ENCODE peak calls at places on chromosomes 12 and 14, in ten cellular contexts. N, X, Q, J, P, D, O, K, W and H are unnamed samples.

GRCh38 chr12:110370732-110371141 is 32.8 kb downstream of the ANAPC7 start:
- DNase-seq in D (no peak), O (peak; percentile 75), J (no peak), P (no peak), N (no peak), Q (no peak), K (no peak), X (no peak), W (no peak), H (no peak)

GRCh38 chr14:63248211-63248610 is 44.0 kb downstream of the RHOJ start:
- DNase-seq in J (no peak), K (no peak), W (no peak), P (no peak), O (no peak), Q (no peak), D (no peak), N (peak; percentile 86), X (peak; percentile 68), H (no peak)

GRCh38 chr12:98399532-98399931 is 115.9 kb upstream of the TMPO start:
- DNase-seq in D (no peak), P (no peak), Q (peak; percentile 59), W (peak; percentile 64), J (peak; percentile 63), O (peak; percentile 45), K (peak; percentile 82), X (peak; percentile 78), N (peak; percentile 87), H (no peak)

GRCh38 chr12:49367381-49368239 is at the start of gene SPATS2:
- DNase-seq in W (no peak), J (peak; percentile 97), O (no peak), N (peak; percentile 25), D (peak; percentile 95), K (no peak), X (no peak), Q (no peak), P (no peak), H (peak; percentile 92)

GRCh38 chr12:19546027-19546426 is 106.7 kb downstream of the AEBP2 start:
- DNase-seq in W (no peak), D (peak; percentile 20), X (no peak), P (no peak), J (no peak), Q (no peak), K (no peak), O (no peak), N (peak; percentile 29), H (peak; percentile 73)

GRCh38 chr14:65412881-65413738 is 580 bp downstream of the FUT8 start:
- DNase-seq in N (peak; percentile 76), P (peak; percentile 74), W (peak; percentile 48), Q (peak; percentile 75), K (no peak), J (peak; percentile 61), X (peak; percentile 73), O (peak; percentile 86), D (peak; percentile 13), H (peak; percentile 56)

GRCh38 chr14:52553002-52553670 is 500 bp downstream of the GPR137C start:
- DNase-seq in P (peak; percentile 39), K (no peak), O (peak; percentile 62), W (peak; percentile 28), N (peak; percentile 16), D (peak; percentile 29), X (no peak), J (peak; percentile 67), Q (peak; percentile 81), H (peak; percentile 71)

GRCh38 chr14:67260965-67261364 is 19.7 kb downstream of the PALS1 start:
- DNase-seq in Q (no peak), X (no peak), J (no peak), W (no peak), D (no peak), K (no peak), O (no peak), N (no peak), P (no peak), H (no peak)

GRCh38 chr12:45348986-45349385 is 133.1 kb downstream of the ANO6 start:
- DNase-seq in D (no peak), K (no peak), N (no peak), O (no peak), W (no peak), P (no peak), Q (no peak), J (no peak), X (no peak), H (no peak)

GRCh38 chr12:102120886-102121285 is 903 bp downstream of the PARPBP start:
- DNase-seq in K (peak; percentile 3), O (peak; percentile 51), D (no peak), P (no peak), W (peak; percentile 57), N (peak; percentile 18), J (no peak), X (peak; percentile 29), Q (peak; percentile 29), H (no peak)

GRCh38 chr14:89289477-89289876 is 127.6 kb downstream of the FOXN3 start:
- DNase-seq in P (no peak), X (no peak), Q (no peak), D (no peak), K (no peak), W (no peak), J (no peak), O (no peak), N (no peak), H (no peak)

GRCh38 chr14:69683971-69684370 is 72.6 kb downstream of the SUSD6 start:
- DNase-seq in P (no peak), X (no peak), W (no peak), J (no peak), N (no peak), O (no peak), Q (no peak), D (no peak), K (no peak), H (no peak)

GRCh38 chr12:107760207-107760816 is 625 bp downstream of the PRDM4 start:
- DNase-seq in O (peak; percentile 55), W (peak; percentile 33), X (peak; percentile 12), K (no peak), J (peak; percentile 69), P (no peak), D (peak; percentile 31), N (peak; percentile 16), Q (peak; percentile 50), H (peak; percentile 34)

GRCh38 chr12:55612646-55613045 is 24.0 kb upstream of the OR10P1 start:
- DNase-seq in X (no peak), O (no peak), J (no peak), N (no peak), D (no peak), Q (no peak), W (no peak), K (no peak), P (no peak), H (no peak)

GRCh38 chr12:96907681-96908163 is 665 bp downstream of the NEDD1 start:
- DNase-seq in X (peak; percentile 25), N (peak; percentile 39), J (no peak), D (no peak), Q (peak; percentile 63), W (no peak), P (no peak), K (no peak), O (peak; percentile 42), H (no peak)

GRCh38 chr14:68816183-68816942 is 23.5 kb upstream of the ZFP36L1 start:
- DNase-seq in P (peak; percentile 91), D (peak; percentile 91), W (peak; percentile 92), J (peak; percentile 96), Q (peak; percentile 95), N (peak; percentile 88), X (peak; percentile 86), O (peak; percentile 95), K (no peak), H (peak; percentile 89)

GRCh38 chr12:94710933-94711332 is 60.6 kb upstream of the TMCC3 start:
- DNase-seq in J (no peak), X (peak; percentile 4), D (no peak), P (no peak), Q (peak; percentile 37), K (peak; percentile 43), O (peak; percentile 75), N (peak; percentile 4), W (peak; percentile 33), H (no peak)

DNA sequence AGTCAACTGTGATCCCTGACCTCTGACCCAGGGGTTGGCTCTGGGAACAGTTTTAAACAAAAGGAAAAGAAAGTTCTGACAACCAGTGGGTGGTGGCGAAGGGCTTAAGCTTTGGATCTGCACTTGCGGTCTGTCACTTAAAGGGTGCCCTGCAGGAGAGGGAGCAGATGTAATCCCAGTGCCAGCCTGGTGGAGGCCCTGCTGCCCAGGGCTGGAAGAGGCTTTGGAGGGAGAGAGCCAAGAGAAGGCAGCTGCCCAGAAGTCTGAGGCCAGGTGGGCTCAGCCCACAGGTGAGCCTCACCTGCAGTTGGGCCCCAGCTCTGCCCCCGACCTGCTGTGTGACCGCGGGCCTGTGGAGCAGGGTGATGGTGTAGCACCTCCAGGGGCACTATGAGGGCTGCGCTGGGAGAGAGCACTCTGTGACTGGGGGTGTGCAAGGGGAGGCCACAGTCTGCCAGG is 19.1 kb downstream of the SH2B3 start:
- DNase-seq in O (no peak), Q (peak; percentile 53), W (no peak), D (no peak), P (no peak), K (no peak), X (no peak), J (no peak), N (no peak), H (no peak)
- TF ChIP-seq CTCF in O (peak; percentile 21), Q (peak; percentile 37), W (peak; percentile 36), D (no peak), P (no peak), K (peak; percentile 16), X (peak; percentile 20), J (no peak), N (no peak), H (no peak)

DNA sequence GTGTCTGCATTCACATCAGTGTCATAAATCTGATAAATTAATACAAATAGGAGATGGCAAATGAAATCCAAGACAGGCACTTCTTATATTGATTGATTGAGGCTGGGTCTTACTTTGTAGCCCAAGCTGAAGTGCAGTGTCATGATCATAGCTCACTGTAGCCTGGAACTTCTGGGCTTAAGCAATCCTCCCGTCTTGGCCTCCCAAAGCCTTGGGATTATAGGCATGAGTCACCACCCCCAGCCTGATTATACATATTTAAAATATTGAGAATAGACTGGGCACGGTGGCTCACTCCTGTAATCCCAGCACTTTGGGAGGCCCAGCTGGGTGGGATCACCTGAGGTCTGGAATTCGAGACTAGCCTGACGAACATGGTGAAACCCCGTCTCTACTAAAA is 51.3 kb downstream of the MARK3 start:
- DNase-seq in O (no peak), Q (no peak), N (peak; percentile 20), P (no peak), X (peak; percentile 66), J (no peak), W (peak; percentile 13), K (no peak), D (no peak), H (no peak)
- H3K27ac ChIP-seq in O (no peak overlapping the region), Q (no peak overlapping the region), N (no peak overlapping the region), P (no peak overlapping the region), X (no peak overlapping the region), J (no peak overlapping the region), W (no peak overlapping the region), K (no peak overlapping the region), D (no peak overlapping the region), H (peak overlapping the region; percentile 69)

GRCh38 chr14:22559041-22559440 is 30.0 kb downstream of the DAD1 start:
- DNase-seq in O (no peak), Q (no peak), P (no peak), J (no peak), W (no peak), D (no peak), X (no peak), N (no peak), K (no peak), H (no peak)
- H3K4me3 ChIP-seq in O (no peak overlapping the region), Q (no peak overlapping the region), P (no peak overlapping the region), J (no peak overlapping the region), W (no peak overlapping the region), D (no peak overlapping the region), X (no peak overlapping the region), N (no peak overlapping the region), K (no peak overlapping the region), H (no peak overlapping the region)

GRCh38 chr12:120649442-120650248 is 9.2 kb downstream of the CABP1 start:
- DNase-seq in X (peak; percentile 5), J (peak; percentile 74), P (no peak), O (no peak), N (no peak), Q (peak; percentile 68), K (no peak), W (no peak), D (no peak), H (peak; percentile 78)
- TF ChIP-seq CTCF in X (no peak), J (no peak), P (peak; percentile 28), O (peak; percentile 58), N (no peak), Q (no peak), K (no peak), W (peak; percentile 38), D (no peak), H (no peak)